ENCODE peak calls at places on chromosomes 12 and 14, in ten cellular contexts. One of them, this sample, is unnamed.

GRCh38 chr14:32404784-32405573 is 75.9 kb downstream of the AKAP6 start:
- DNase-seq in heart left ventricle: peak; percentile 47
- DNase-seq in uterus: no peak
- DNase-seq in progenitor cell of endocrine pancreas: no peak
- DNase-seq in A549: no peak
- DNase-seq in fibroblast of lung: no peak
- DNase-seq in astrocyte of the cerebellum: no peak
- DNase-seq in body of pancreas: no peak
- DNase-seq in AG04450: no peak
- DNase-seq in WTC11: no peak
- DNase-seq in this sample: no peak

GRCh38 chr14:36820111-36820709 is 158.6 kb downstream of the PAX9 start:
- DNase-seq in heart left ventricle: no peak
- DNase-seq in uterus: no peak
- DNase-seq in progenitor cell of endocrine pancreas: no peak
- DNase-seq in A549: no peak
- DNase-seq in fibroblast of lung: no peak
- DNase-seq in astrocyte of the cerebellum: no peak
- DNase-seq in body of pancreas: no peak
- DNase-seq in AG04450: no peak
- DNase-seq in WTC11: no peak
- DNase-seq in this sample: no peak

GRCh38 chr14:37150414-37150813 is 22.0 kb downstream of the SLC25A21 start:
- DNase-seq in heart left ventricle: no peak
- DNase-seq in uterus: no peak
- DNase-seq in progenitor cell of endocrine pancreas: no peak
- DNase-seq in A549: peak; percentile 44
- DNase-seq in fibroblast of lung: peak; percentile 67
- DNase-seq in astrocyte of the cerebellum: peak; percentile 35
- DNase-seq in body of pancreas: no peak
- DNase-seq in AG04450: peak; percentile 13
- DNase-seq in WTC11: no peak
- DNase-seq in this sample: no peak

GRCh38 chr14:74567219-74567618 is 44.8 kb downstream of the LTBP2 start:
- DNase-seq in heart left ventricle: no peak
- DNase-seq in uterus: no peak
- DNase-seq in progenitor cell of endocrine pancreas: no peak
- DNase-seq in A549: no peak
- DNase-seq in fibroblast of lung: no peak
- DNase-seq in astrocyte of the cerebellum: no peak
- DNase-seq in body of pancreas: no peak
- DNase-seq in AG04450: no peak
- DNase-seq in WTC11: no peak
- DNase-seq in this sample: no peak

GRCh38 chr12:43290836-43291235 is 261.2 kb downstream of the ADAMTS20 start:
- DNase-seq in heart left ventricle: no peak
- DNase-seq in uterus: no peak
- DNase-seq in progenitor cell of endocrine pancreas: no peak
- DNase-seq in A549: no peak
- DNase-seq in fibroblast of lung: no peak
- DNase-seq in astrocyte of the cerebellum: no peak
- DNase-seq in body of pancreas: no peak
- DNase-seq in AG04450: no peak
- DNase-seq in WTC11: no peak
- DNase-seq in this sample: no peak

GRCh38 chr14:21039585-21040369 is 2.4 kb upstream of the RNASE7 start:
- DNase-seq in heart left ventricle: peak; percentile 45
- DNase-seq in uterus: peak; percentile 60
- DNase-seq in progenitor cell of endocrine pancreas: no peak
- DNase-seq in A549: peak; percentile 66
- DNase-seq in fibroblast of lung: peak; percentile 75
- DNase-seq in astrocyte of the cerebellum: peak; percentile 50
- DNase-seq in body of pancreas: peak; percentile 69
- DNase-seq in AG04450: peak; percentile 26
- DNase-seq in WTC11: peak; percentile 33
- DNase-seq in this sample: no peak

GRCh38 chr14:29740491-29740890 is 187.2 kb downstream of the PRKD1 start:
- DNase-seq in heart left ventricle: no peak
- DNase-seq in uterus: no peak
- DNase-seq in progenitor cell of endocrine pancreas: no peak
- DNase-seq in A549: no peak
- DNase-seq in fibroblast of lung: no peak
- DNase-seq in astrocyte of the cerebellum: no peak
- DNase-seq in body of pancreas: no peak
- DNase-seq in AG04450: no peak
- DNase-seq in WTC11: no peak
- DNase-seq in this sample: no peak

GRCh38 chr14:24013654-24014514 is 25.2 kb downstream of the DHRS4L2 start:
- DNase-seq in heart left ventricle: peak; percentile 35
- DNase-seq in uterus: no peak
- DNase-seq in progenitor cell of endocrine pancreas: peak; percentile 45
- DNase-seq in A549: peak; percentile 58
- DNase-seq in fibroblast of lung: peak; percentile 76
- DNase-seq in astrocyte of the cerebellum: peak; percentile 60
- DNase-seq in body of pancreas: peak; percentile 54
- DNase-seq in AG04450: peak; percentile 48
- DNase-seq in WTC11: peak; percentile 28
- DNase-seq in this sample: no peak

GRCh38 chr14:45810152-45810872 is 557.3 kb upstream of the MIS18BP1 start:
- DNase-seq in heart left ventricle: no peak
- DNase-seq in uterus: no peak
- DNase-seq in progenitor cell of endocrine pancreas: no peak
- DNase-seq in A549: no peak
- DNase-seq in fibroblast of lung: no peak
- DNase-seq in astrocyte of the cerebellum: no peak
- DNase-seq in body of pancreas: no peak
- DNase-seq in AG04450: no peak
- DNase-seq in WTC11: no peak
- DNase-seq in this sample: no peak

GRCh38 chr14:31414190-31414833 is 6.0 kb downstream of the HEATR5A start:
- DNase-seq in heart left ventricle: no peak
- DNase-seq in uterus: no peak
- DNase-seq in progenitor cell of endocrine pancreas: no peak
- DNase-seq in A549: no peak
- DNase-seq in fibroblast of lung: peak; percentile 11
- DNase-seq in astrocyte of the cerebellum: no peak
- DNase-seq in body of pancreas: no peak
- DNase-seq in AG04450: no peak
- DNase-seq in WTC11: no peak
- DNase-seq in this sample: no peak

GRCh38 chr14:51484491-51484890 is 167.2 kb upstream of the FRMD6 start:
- DNase-seq in heart left ventricle: no peak
- DNase-seq in uterus: peak; percentile 46
- DNase-seq in progenitor cell of endocrine pancreas: no peak
- DNase-seq in A549: no peak
- DNase-seq in fibroblast of lung: no peak
- DNase-seq in astrocyte of the cerebellum: no peak
- DNase-seq in body of pancreas: no peak
- DNase-seq in AG04450: no peak
- DNase-seq in WTC11: no peak
- DNase-seq in this sample: no peak

GRCh38 chr12:77160931-77161330 is 95.6 kb upstream of the E2F7 start:
- DNase-seq in heart left ventricle: no peak
- DNase-seq in uterus: no peak
- DNase-seq in progenitor cell of endocrine pancreas: no peak
- DNase-seq in A549: no peak
- DNase-seq in fibroblast of lung: no peak
- DNase-seq in astrocyte of the cerebellum: no peak
- DNase-seq in body of pancreas: no peak
- DNase-seq in AG04450: no peak
- DNase-seq in WTC11: no peak
- DNase-seq in this sample: no peak

GRCh38 chr14:90087433-90087832 is 25.6 kb downstream of the KCNK13 start:
- DNase-seq in heart left ventricle: peak; percentile 19
- DNase-seq in uterus: no peak
- DNase-seq in progenitor cell of endocrine pancreas: no peak
- DNase-seq in A549: no peak
- DNase-seq in fibroblast of lung: peak; percentile 55
- DNase-seq in astrocyte of the cerebellum: peak; percentile 35
- DNase-seq in body of pancreas: no peak
- DNase-seq in AG04450: peak; percentile 13
- DNase-seq in WTC11: no peak
- DNase-seq in this sample: no peak

GRCh38 chr12:92136883-92137582 is 8.6 kb downstream of the BTG1 start:
- DNase-seq in heart left ventricle: no peak
- DNase-seq in uterus: no peak
- DNase-seq in progenitor cell of endocrine pancreas: no peak
- DNase-seq in A549: peak; percentile 45
- DNase-seq in fibroblast of lung: peak; percentile 97
- DNase-seq in astrocyte of the cerebellum: no peak
- DNase-seq in body of pancreas: no peak
- DNase-seq in AG04450: peak; percentile 82
- DNase-seq in WTC11: no peak
- DNase-seq in this sample: peak; percentile 44

GRCh38 chr14:79466938-79467527 is 744.3 kb downstream of the DIO2 start:
- DNase-seq in heart left ventricle: no peak
- DNase-seq in uterus: no peak
- DNase-seq in progenitor cell of endocrine pancreas: no peak
- DNase-seq in A549: no peak
- DNase-seq in fibroblast of lung: no peak
- DNase-seq in astrocyte of the cerebellum: no peak
- DNase-seq in body of pancreas: no peak
- DNase-seq in AG04450: no peak
- DNase-seq in WTC11: peak; percentile 12
- DNase-seq in this sample: no peak

GRCh38 chr12:70555081-70555480 is 82.1 kb downstream of the PTPRB start:
- DNase-seq in heart left ventricle: no peak
- DNase-seq in uterus: no peak
- DNase-seq in progenitor cell of endocrine pancreas: no peak
- DNase-seq in A549: no peak
- DNase-seq in fibroblast of lung: no peak
- DNase-seq in astrocyte of the cerebellum: no peak
- DNase-seq in body of pancreas: no peak
- DNase-seq in AG04450: no peak
- DNase-seq in WTC11: no peak
- DNase-seq in this sample: no peak

GRCh38 chr12:106428379-106428778 is 70.8 kb downstream of the POLR3B start:
- DNase-seq in heart left ventricle: peak; percentile 28
- DNase-seq in uterus: peak; percentile 32
- DNase-seq in progenitor cell of endocrine pancreas: no peak
- DNase-seq in A549: no peak
- DNase-seq in fibroblast of lung: peak; percentile 68
- DNase-seq in astrocyte of the cerebellum: peak; percentile 49
- DNase-seq in body of pancreas: no peak
- DNase-seq in AG04450: no peak
- DNase-seq in WTC11: no peak
- DNase-seq in this sample: no peak

GRCh38 chr14:73472182-73473114 is 14.1 kb upstream of the NUMB start:
- DNase-seq in heart left ventricle: no peak
- DNase-seq in uterus: no peak
- DNase-seq in progenitor cell of endocrine pancreas: no peak
- DNase-seq in A549: peak; percentile 52
- DNase-seq in fibroblast of lung: peak; percentile 86
- DNase-seq in astrocyte of the cerebellum: peak; percentile 70
- DNase-seq in body of pancreas: no peak
- DNase-seq in AG04450: peak; percentile 50
- DNase-seq in WTC11: no peak
- DNase-seq in this sample: peak; percentile 54

GRCh38 chr14:24437020-24437735 is 5.4 kb downstream of the SDR39U1 start:
- DNase-seq in heart left ventricle: no peak
- DNase-seq in uterus: no peak
- DNase-seq in progenitor cell of endocrine pancreas: no peak
- DNase-seq in A549: no peak
- DNase-seq in fibroblast of lung: no peak
- DNase-seq in astrocyte of the cerebellum: no peak
- DNase-seq in body of pancreas: no peak
- DNase-seq in AG04450: no peak
- DNase-seq in WTC11: no peak
- DNase-seq in this sample: no peak

GRCh38 chr12:103657331-103657730 is 70.3 kb downstream of the STAB2 start:
- DNase-seq in heart left ventricle: no peak
- DNase-seq in uterus: no peak
- DNase-seq in progenitor cell of endocrine pancreas: no peak
- DNase-seq in A549: no peak
- DNase-seq in fibroblast of lung: no peak
- DNase-seq in astrocyte of the cerebellum: no peak
- DNase-seq in body of pancreas: no peak
- DNase-seq in AG04450: no peak
- DNase-seq in WTC11: no peak
- DNase-seq in this sample: no peak

GRCh38 chr12:109934026-109934425 is 34.0 kb downstream of the TCHP start:
- DNase-seq in heart left ventricle: no peak
- DNase-seq in uterus: no peak
- DNase-seq in progenitor cell of endocrine pancreas: no peak
- DNase-seq in A549: peak; percentile 28
- DNase-seq in fibroblast of lung: peak; percentile 43
- DNase-seq in astrocyte of the cerebellum: no peak
- DNase-seq in body of pancreas: no peak
- DNase-seq in AG04450: peak; percentile 27
- DNase-seq in WTC11: no peak
- DNase-seq in this sample: no peak

GRCh38 chr14:101823511-101824120 is 62.1 kb downstream of the PPP2R5C start:
- DNase-seq in heart left ventricle: no peak
- DNase-seq in uterus: peak; percentile 65
- DNase-seq in progenitor cell of endocrine pancreas: no peak
- DNase-seq in A549: no peak
- DNase-seq in fibroblast of lung: no peak
- DNase-seq in astrocyte of the cerebellum: no peak
- DNase-seq in body of pancreas: no peak
- DNase-seq in AG04450: no peak
- DNase-seq in WTC11: no peak
- DNase-seq in this sample: no peak
- TF ChIP-seq CTCF in heart left ventricle: no peak
- TF ChIP-seq CTCF in uterus: no peak
- TF ChIP-seq CTCF in progenitor cell of endocrine pancreas: no peak
- TF ChIP-seq CTCF in A549: no peak
- TF ChIP-seq CTCF in fibroblast of lung: no peak
- TF ChIP-seq CTCF in astrocyte of the cerebellum: no peak
- TF ChIP-seq CTCF in body of pancreas: no peak
- TF ChIP-seq CTCF in AG04450: no peak
- TF ChIP-seq CTCF in WTC11: no peak
- TF ChIP-seq CTCF in this sample: no peak

GRCh38 chr14:61188936-61189808 is 92.0 kb downstream of the TMEM30B start:
- DNase-seq in heart left ventricle: peak; percentile 53
- DNase-seq in uterus: peak; percentile 65
- DNase-seq in progenitor cell of endocrine pancreas: peak; percentile 37
- DNase-seq in A549: peak; percentile 87
- DNase-seq in fibroblast of lung: peak; percentile 84
- DNase-seq in astrocyte of the cerebellum: no peak
- DNase-seq in body of pancreas: peak; percentile 48
- DNase-seq in AG04450: no peak
- DNase-seq in WTC11: peak; percentile 86
- DNase-seq in this sample: no peak
- TF ChIP-seq CTCF in heart left ventricle: peak; percentile 60
- TF ChIP-seq CTCF in uterus: peak; percentile 23
- TF ChIP-seq CTCF in progenitor cell of endocrine pancreas: peak; percentile 62
- TF ChIP-seq CTCF in A549: peak; percentile 76
- TF ChIP-seq CTCF in fibroblast of lung: peak; percentile 56
- TF ChIP-seq CTCF in astrocyte of the cerebellum: peak; percentile 63
- TF ChIP-seq CTCF in body of pancreas: peak; percentile 40
- TF ChIP-seq CTCF in AG04450: peak; percentile 72
- TF ChIP-seq CTCF in WTC11: no peak
- TF ChIP-seq CTCF in this sample: peak; percentile 66

GRCh38 chr12:46942579-46942978 is 116.8 kb upstream of the SLC38A4 start:
- DNase-seq in heart left ventricle: no peak
- DNase-seq in uterus: no peak
- DNase-seq in progenitor cell of endocrine pancreas: no peak
- DNase-seq in A549: no peak
- DNase-seq in fibroblast of lung: no peak
- DNase-seq in astrocyte of the cerebellum: no peak
- DNase-seq in body of pancreas: no peak
- DNase-seq in AG04450: no peak
- DNase-seq in WTC11: no peak
- DNase-seq in this sample: no peak
- TF ChIP-seq CTCF in heart left ventricle: no peak
- TF ChIP-seq CTCF in uterus: no peak
- TF ChIP-seq CTCF in progenitor cell of endocrine pancreas: no peak
- TF ChIP-seq CTCF in A549: no peak
- TF ChIP-seq CTCF in fibroblast of lung: no peak
- TF ChIP-seq CTCF in astrocyte of the cerebellum: no peak
- TF ChIP-seq CTCF in body of pancreas: no peak
- TF ChIP-seq CTCF in AG04450: no peak
- TF ChIP-seq CTCF in WTC11: no peak
- TF ChIP-seq CTCF in this sample: no peak

GRCh38 chr12:56158029-56158925 is at the start of gene MYL6:
- DNase-seq in heart left ventricle: peak; percentile 98
- DNase-seq in uterus: peak; percentile 95
- DNase-seq in progenitor cell of endocrine pancreas: peak; percentile 79
- DNase-seq in A549: peak; percentile 98
- DNase-seq in fibroblast of lung: peak; percentile 99
- DNase-seq in astrocyte of the cerebellum: peak; percentile 97
- DNase-seq in body of pancreas: peak; percentile 97
- DNase-seq in AG04450: peak; percentile 95
- DNase-seq in WTC11: peak; percentile 93
- DNase-seq in this sample: peak; percentile 96
- TF ChIP-seq CTCF in heart left ventricle: no peak
- TF ChIP-seq CTCF in uterus: no peak
- TF ChIP-seq CTCF in progenitor cell of endocrine pancreas: no peak
- TF ChIP-seq CTCF in A549: no peak
- TF ChIP-seq CTCF in fibroblast of lung: no peak
- TF ChIP-seq CTCF in astrocyte of the cerebellum: no peak
- TF ChIP-seq CTCF in body of pancreas: peak; percentile 6
- TF ChIP-seq CTCF in AG04450: no peak
- TF ChIP-seq CTCF in WTC11: no peak
- TF ChIP-seq CTCF in this sample: no peak

This sample was measured in keratinocyte.